ENCODE peak calls at places on chromosomes 13 and 19, in eight cellular contexts. One of them, this sample, is unnamed.

GRCh38 chr19:1360818-1361461 is 22.8 kb upstream of the NDUFS7 start:
- DNase-seq in right atrium auricular region: peak; percentile 70
- DNase-seq in stimulated activated CD4-positive, alpha-beta T cell treated with anti-CD3 and anti-CD28 coated beads, Interleukin-4, amount 100 ng/mL, for 1 hour: no peak
- DNase-seq in NCI-H2081: no peak
- DNase-seq in fibroblast of pulmonary artery: peak; percentile 89
- DNase-seq in heart left ventricle: peak; percentile 77
- DNase-seq in T-cell: no peak
- DNase-seq in RPMI8226: no peak
- DNase-seq in this sample: peak; percentile 67

GRCh38 chr13:59447846-59448620 is 715.7 kb downstream of the DIAPH3 start:
- DNase-seq in right atrium auricular region: no peak
- DNase-seq in stimulated activated CD4-positive, alpha-beta T cell treated with anti-CD3 and anti-CD28 coated beads, Interleukin-4, amount 100 ng/mL, for 1 hour: no peak
- DNase-seq in NCI-H2081: no peak
- DNase-seq in fibroblast of pulmonary artery: peak; percentile 40
- DNase-seq in heart left ventricle: no peak
- DNase-seq in T-cell: no peak
- DNase-seq in RPMI8226: no peak
- DNase-seq in this sample: peak; percentile 30

GRCh38 chr13:27476943-27477681 is 26.7 kb upstream of the MTIF3 start:
- DNase-seq in right atrium auricular region: peak; percentile 51
- DNase-seq in stimulated activated CD4-positive, alpha-beta T cell treated with anti-CD3 and anti-CD28 coated beads, Interleukin-4, amount 100 ng/mL, for 1 hour: peak; percentile 5
- DNase-seq in NCI-H2081: peak; percentile 17
- DNase-seq in fibroblast of pulmonary artery: peak; percentile 7
- DNase-seq in heart left ventricle: no peak
- DNase-seq in T-cell: no peak
- DNase-seq in RPMI8226: no peak
- DNase-seq in this sample: peak; percentile 41

GRCh38 chr13:51765142-51765515 is 38.8 kb downstream of the DHRS12 start:
- DNase-seq in right atrium auricular region: no peak
- DNase-seq in stimulated activated CD4-positive, alpha-beta T cell treated with anti-CD3 and anti-CD28 coated beads, Interleukin-4, amount 100 ng/mL, for 1 hour: no peak
- DNase-seq in NCI-H2081: no peak
- DNase-seq in fibroblast of pulmonary artery: no peak
- DNase-seq in heart left ventricle: no peak
- DNase-seq in T-cell: no peak
- DNase-seq in RPMI8226: no peak
- DNase-seq in this sample: no peak

GRCh38 chr13:110640591-110641029 is 25.3 kb downstream of the NAXD start:
- DNase-seq in right atrium auricular region: no peak
- DNase-seq in stimulated activated CD4-positive, alpha-beta T cell treated with anti-CD3 and anti-CD28 coated beads, Interleukin-4, amount 100 ng/mL, for 1 hour: no peak
- DNase-seq in NCI-H2081: no peak
- DNase-seq in fibroblast of pulmonary artery: peak; percentile 24
- DNase-seq in heart left ventricle: peak; percentile 42
- DNase-seq in T-cell: no peak
- DNase-seq in RPMI8226: no peak
- DNase-seq in this sample: peak; percentile 41

GRCh38 chr19:50300814-50301606 is 28.2 kb downstream of the KCNC3 start:
- DNase-seq in right atrium auricular region: no peak
- DNase-seq in stimulated activated CD4-positive, alpha-beta T cell treated with anti-CD3 and anti-CD28 coated beads, Interleukin-4, amount 100 ng/mL, for 1 hour: no peak
- DNase-seq in NCI-H2081: no peak
- DNase-seq in fibroblast of pulmonary artery: peak; percentile 80
- DNase-seq in heart left ventricle: no peak
- DNase-seq in T-cell: no peak
- DNase-seq in RPMI8226: no peak
- DNase-seq in this sample: peak; percentile 36

GRCh38 chr13:35881360-35881759 is 249.8 kb downstream of the DCLK1 start:
- DNase-seq in right atrium auricular region: no peak
- DNase-seq in stimulated activated CD4-positive, alpha-beta T cell treated with anti-CD3 and anti-CD28 coated beads, Interleukin-4, amount 100 ng/mL, for 1 hour: no peak
- DNase-seq in NCI-H2081: peak; percentile 29
- DNase-seq in fibroblast of pulmonary artery: peak; percentile 49
- DNase-seq in heart left ventricle: no peak
- DNase-seq in T-cell: no peak
- DNase-seq in RPMI8226: no peak
- DNase-seq in this sample: no peak

GRCh38 chr19:7636691-7637373 is at the start of gene STXBP2:
- DNase-seq in right atrium auricular region: no peak
- DNase-seq in stimulated activated CD4-positive, alpha-beta T cell treated with anti-CD3 and anti-CD28 coated beads, Interleukin-4, amount 100 ng/mL, for 1 hour: peak; percentile 92
- DNase-seq in NCI-H2081: peak; percentile 73
- DNase-seq in fibroblast of pulmonary artery: peak; percentile 42
- DNase-seq in heart left ventricle: no peak
- DNase-seq in T-cell: peak; percentile 86
- DNase-seq in RPMI8226: peak; percentile 93
- DNase-seq in this sample: no peak

GRCh38 chr19:45564131-45564780 is 20.3 kb downstream of the OPA3 start:
- DNase-seq in right atrium auricular region: no peak
- DNase-seq in stimulated activated CD4-positive, alpha-beta T cell treated with anti-CD3 and anti-CD28 coated beads, Interleukin-4, amount 100 ng/mL, for 1 hour: no peak
- DNase-seq in NCI-H2081: no peak
- DNase-seq in fibroblast of pulmonary artery: no peak
- DNase-seq in heart left ventricle: no peak
- DNase-seq in T-cell: no peak
- DNase-seq in RPMI8226: no peak
- DNase-seq in this sample: no peak

GRCh38 chr13:90997951-90998350 is 349.5 kb upstream of the MIR17HG start:
- DNase-seq in right atrium auricular region: no peak
- DNase-seq in stimulated activated CD4-positive, alpha-beta T cell treated with anti-CD3 and anti-CD28 coated beads, Interleukin-4, amount 100 ng/mL, for 1 hour: no peak
- DNase-seq in NCI-H2081: no peak
- DNase-seq in fibroblast of pulmonary artery: no peak
- DNase-seq in heart left ventricle: no peak
- DNase-seq in T-cell: no peak
- DNase-seq in RPMI8226: no peak
- DNase-seq in this sample: no peak

GRCh38 chr13:99339736-99340392 is 32.7 kb upstream of the GPR183 start:
- DNase-seq in right atrium auricular region: no peak
- DNase-seq in stimulated activated CD4-positive, alpha-beta T cell treated with anti-CD3 and anti-CD28 coated beads, Interleukin-4, amount 100 ng/mL, for 1 hour: no peak
- DNase-seq in NCI-H2081: no peak
- DNase-seq in fibroblast of pulmonary artery: peak; percentile 58
- DNase-seq in heart left ventricle: no peak
- DNase-seq in T-cell: peak; percentile 71
- DNase-seq in RPMI8226: no peak
- DNase-seq in this sample: no peak

GRCh38 chr13:46893221-46893620 is 3.6 kb downstream of the HTR2A start:
- DNase-seq in right atrium auricular region: no peak
- DNase-seq in stimulated activated CD4-positive, alpha-beta T cell treated with anti-CD3 and anti-CD28 coated beads, Interleukin-4, amount 100 ng/mL, for 1 hour: no peak
- DNase-seq in NCI-H2081: no peak
- DNase-seq in fibroblast of pulmonary artery: no peak
- DNase-seq in heart left ventricle: no peak
- DNase-seq in T-cell: no peak
- DNase-seq in RPMI8226: no peak
- DNase-seq in this sample: no peak

GRCh38 chr13:87712012-87712411 is 40.8 kb downstream of the SLITRK5 start:
- DNase-seq in right atrium auricular region: no peak
- DNase-seq in stimulated activated CD4-positive, alpha-beta T cell treated with anti-CD3 and anti-CD28 coated beads, Interleukin-4, amount 100 ng/mL, for 1 hour: no peak
- DNase-seq in NCI-H2081: no peak
- DNase-seq in fibroblast of pulmonary artery: no peak
- DNase-seq in heart left ventricle: no peak
- DNase-seq in T-cell: no peak
- DNase-seq in RPMI8226: no peak
- DNase-seq in this sample: no peak

GRCh38 chr13:24251525-24251924 is 57.9 kb upstream of the C1QTNF9 start:
- DNase-seq in right atrium auricular region: no peak
- DNase-seq in stimulated activated CD4-positive, alpha-beta T cell treated with anti-CD3 and anti-CD28 coated beads, Interleukin-4, amount 100 ng/mL, for 1 hour: peak; percentile 70
- DNase-seq in NCI-H2081: no peak
- DNase-seq in fibroblast of pulmonary artery: no peak
- DNase-seq in heart left ventricle: no peak
- DNase-seq in T-cell: peak; percentile 89
- DNase-seq in RPMI8226: no peak
- DNase-seq in this sample: no peak

GRCh38 chr13:52356327-52356726 is 49.6 kb downstream of the THSD1 start:
- DNase-seq in right atrium auricular region: no peak
- DNase-seq in stimulated activated CD4-positive, alpha-beta T cell treated with anti-CD3 and anti-CD28 coated beads, Interleukin-4, amount 100 ng/mL, for 1 hour: no peak
- DNase-seq in NCI-H2081: no peak
- DNase-seq in fibroblast of pulmonary artery: peak; percentile 37
- DNase-seq in heart left ventricle: no peak
- DNase-seq in T-cell: no peak
- DNase-seq in RPMI8226: no peak
- DNase-seq in this sample: no peak

GRCh38 chr19:51181913-51182419 is 39.9 kb downstream of the SIGLEC7 start:
- DNase-seq in right atrium auricular region: no peak
- DNase-seq in stimulated activated CD4-positive, alpha-beta T cell treated with anti-CD3 and anti-CD28 coated beads, Interleukin-4, amount 100 ng/mL, for 1 hour: no peak
- DNase-seq in NCI-H2081: no peak
- DNase-seq in fibroblast of pulmonary artery: no peak
- DNase-seq in heart left ventricle: no peak
- DNase-seq in T-cell: no peak
- DNase-seq in RPMI8226: no peak
- DNase-seq in this sample: no peak

GRCh38 chr13:71252191-71252704 is 614.8 kb downstream of the DACH1 start:
- DNase-seq in right atrium auricular region: no peak
- DNase-seq in stimulated activated CD4-positive, alpha-beta T cell treated with anti-CD3 and anti-CD28 coated beads, Interleukin-4, amount 100 ng/mL, for 1 hour: no peak
- DNase-seq in NCI-H2081: no peak
- DNase-seq in fibroblast of pulmonary artery: peak; percentile 73
- DNase-seq in heart left ventricle: no peak
- DNase-seq in T-cell: no peak
- DNase-seq in RPMI8226: no peak
- DNase-seq in this sample: no peak

GRCh38 chr13:27921961-27922910 is 2.4 kb downstream of the PDX1 start:
- DNase-seq in right atrium auricular region: no peak
- DNase-seq in stimulated activated CD4-positive, alpha-beta T cell treated with anti-CD3 and anti-CD28 coated beads, Interleukin-4, amount 100 ng/mL, for 1 hour: no peak
- DNase-seq in NCI-H2081: no peak
- DNase-seq in fibroblast of pulmonary artery: no peak
- DNase-seq in heart left ventricle: no peak
- DNase-seq in T-cell: no peak
- DNase-seq in RPMI8226: no peak
- DNase-seq in this sample: no peak

GRCh38 chr19:10593820-10594637 is 6.9 kb upstream of the AP1M2 start:
- DNase-seq in right atrium auricular region: peak; percentile 59
- DNase-seq in stimulated activated CD4-positive, alpha-beta T cell treated with anti-CD3 and anti-CD28 coated beads, Interleukin-4, amount 100 ng/mL, for 1 hour: no peak
- DNase-seq in NCI-H2081: no peak
- DNase-seq in fibroblast of pulmonary artery: no peak
- DNase-seq in heart left ventricle: no peak
- DNase-seq in T-cell: no peak
- DNase-seq in RPMI8226: peak; percentile 94
- DNase-seq in this sample: no peak

GRCh38 chr19:3556978-3557460 is 367 bp downstream of the MFSD12 start:
- DNase-seq in right atrium auricular region: no peak
- DNase-seq in stimulated activated CD4-positive, alpha-beta T cell treated with anti-CD3 and anti-CD28 coated beads, Interleukin-4, amount 100 ng/mL, for 1 hour: peak; percentile 76
- DNase-seq in NCI-H2081: peak; percentile 19
- DNase-seq in fibroblast of pulmonary artery: no peak
- DNase-seq in heart left ventricle: no peak
- DNase-seq in T-cell: peak; percentile 26
- DNase-seq in RPMI8226: peak; percentile 68
- DNase-seq in this sample: no peak

GRCh38 chr19:16371540-16371986 is 46.9 kb downstream of the KLF2 start:
- DNase-seq in right atrium auricular region: no peak
- DNase-seq in stimulated activated CD4-positive, alpha-beta T cell treated with anti-CD3 and anti-CD28 coated beads, Interleukin-4, amount 100 ng/mL, for 1 hour: peak; percentile 74
- DNase-seq in NCI-H2081: no peak
- DNase-seq in fibroblast of pulmonary artery: no peak
- DNase-seq in heart left ventricle: peak; percentile 65
- DNase-seq in T-cell: peak; percentile 93
- DNase-seq in RPMI8226: peak; percentile 95
- DNase-seq in this sample: no peak

GRCh38 chr13:24032252-24032651 is 128.3 kb upstream of the SPATA13 start:
- DNase-seq in right atrium auricular region: no peak
- DNase-seq in stimulated activated CD4-positive, alpha-beta T cell treated with anti-CD3 and anti-CD28 coated beads, Interleukin-4, amount 100 ng/mL, for 1 hour: no peak
- DNase-seq in NCI-H2081: no peak
- DNase-seq in fibroblast of pulmonary artery: peak; percentile 97
- DNase-seq in heart left ventricle: no peak
- DNase-seq in T-cell: no peak
- DNase-seq in RPMI8226: no peak
- DNase-seq in this sample: peak; percentile 53

GRCh38 chr13:99796175-99796819 is 175.3 kb downstream of the ZIC5 start:
- DNase-seq in right atrium auricular region: no peak
- DNase-seq in stimulated activated CD4-positive, alpha-beta T cell treated with anti-CD3 and anti-CD28 coated beads, Interleukin-4, amount 100 ng/mL, for 1 hour: no peak
- DNase-seq in NCI-H2081: no peak
- DNase-seq in fibroblast of pulmonary artery: peak; percentile 47
- DNase-seq in heart left ventricle: no peak
- DNase-seq in T-cell: no peak
- DNase-seq in RPMI8226: peak; percentile 53
- DNase-seq in this sample: peak; percentile 8

GRCh38 chr13:93002071-93002470 is 224.5 kb upstream of the GPC6 start:
- DNase-seq in right atrium auricular region: no peak
- DNase-seq in stimulated activated CD4-positive, alpha-beta T cell treated with anti-CD3 and anti-CD28 coated beads, Interleukin-4, amount 100 ng/mL, for 1 hour: no peak
- DNase-seq in NCI-H2081: no peak
- DNase-seq in fibroblast of pulmonary artery: no peak
- DNase-seq in heart left ventricle: no peak
- DNase-seq in T-cell: no peak
- DNase-seq in RPMI8226: no peak
- DNase-seq in this sample: no peak

GRCh38 chr19:46730595-46730994 is 13.7 kb upstream of the PRKD2 start:
- DNase-seq in right atrium auricular region: no peak
- DNase-seq in stimulated activated CD4-positive, alpha-beta T cell treated with anti-CD3 and anti-CD28 coated beads, Interleukin-4, amount 100 ng/mL, for 1 hour: no peak
- DNase-seq in NCI-H2081: no peak
- DNase-seq in fibroblast of pulmonary artery: no peak
- DNase-seq in heart left ventricle: no peak
- DNase-seq in T-cell: no peak
- DNase-seq in RPMI8226: no peak
- DNase-seq in this sample: no peak

GRCh38 chr13:103935117-103935516 is 868.9 kb upstream of the SLC10A2 start:
- DNase-seq in right atrium auricular region: no peak
- DNase-seq in stimulated activated CD4-positive, alpha-beta T cell treated with anti-CD3 and anti-CD28 coated beads, Interleukin-4, amount 100 ng/mL, for 1 hour: no peak
- DNase-seq in NCI-H2081: no peak
- DNase-seq in fibroblast of pulmonary artery: no peak
- DNase-seq in heart left ventricle: no peak
- DNase-seq in T-cell: no peak
- DNase-seq in RPMI8226: no peak
- DNase-seq in this sample: no peak

This sample was measured in skeletal muscle cell.